ENCODE peak calls at places on chromosomes 16 and 17, in nine cellular contexts. Q, J, B, P, A, F, W, S and M are unnamed samples.
A peak's percentile ranks its signal among the peaks of the same experiment; 100 is the strongest.

GRCh38 chr17:691423-691822 is 23.2 kb downstream of the VPS53 start:
- DNase-seq in Q (no peak), B (no peak), J (no peak), S (no peak), F (no peak), A (no peak), P (no peak), W (no peak), M (no peak)

GRCh38 chr16:2751577-2752034 is 832 bp upstream of the SRRM2 start:
- DNase-seq in A (no peak), Q (no peak), S (no peak), F (no peak), P (peak; percentile 87), J (peak; percentile 55), W (no peak), B (no peak), M (peak; percentile 51)

GRCh38 chr17:1714488-1714979 is 4.4 kb upstream of the TLCD2 start:
- DNase-seq in F (peak; percentile 100), B (peak; percentile 95), Q (peak; percentile 92), J (peak; percentile 99), S (peak; percentile 99), W (no peak), P (peak; percentile 100), A (peak; percentile 96), M (peak; percentile 98)

GRCh38 chr16:50742521-50743150 is 750 bp downstream of the CYLD start:
- DNase-seq in B (no peak), S (peak; percentile 41), W (no peak), P (peak; percentile 11), J (no peak), F (peak; percentile 31), A (peak; percentile 60), Q (no peak), M (no peak)

GRCh38 chr16:50478021-50478772 is 70.0 kb upstream of the NKD1 start:
- DNase-seq in F (no peak), A (no peak), P (no peak), S (no peak), B (no peak), Q (no peak), J (peak; percentile 56), W (no peak), M (no peak)

GRCh38 chr17:45160505-45161287 is 979 bp upstream of the HEXIM2 start:
- DNase-seq in B (no peak), Q (peak; percentile 85), F (no peak), A (peak; percentile 95), S (peak; percentile 82), W (no peak), P (peak; percentile 95), J (peak; percentile 85), M (peak; percentile 87)

GRCh38 chr17:36629970-36630369 is 28.6 kb downstream of the MRM1 start:
- DNase-seq in J (no peak), W (no peak), P (no peak), A (no peak), S (no peak), F (no peak), Q (no peak), B (no peak), M (no peak)

GRCh38 chr16:27434141-27435051 is 32.4 kb downstream of the IL21R start:
- DNase-seq in B (no peak), W (no peak), F (no peak), P (no peak), Q (no peak), S (no peak), J (peak; percentile 48), A (no peak), M (peak; percentile 12)

GRCh38 chr16:932831-933330 is 37.9 kb downstream of the LMF1 start:
- DNase-seq in F (no peak), P (no peak), B (no peak), A (no peak), J (no peak), S (no peak), Q (no peak), W (no peak), M (no peak)

GRCh38 chr17:838486-838885 is 56.3 kb downstream of the MRM3 start:
- DNase-seq in Q (no peak), P (no peak), S (no peak), B (no peak), F (no peak), A (no peak), J (no peak), W (no peak), M (no peak)

GRCh38 chr17:9356488-9356911 is 219.1 kb downstream of the STX8 start:
- DNase-seq in P (no peak), Q (no peak), F (peak; percentile 47), A (peak; percentile 11), J (peak; percentile 65), B (no peak), S (no peak), W (no peak), M (no peak)

GRCh38 chr16:9499921-9500593 is 408.6 kb downstream of the HAPSTR1 start:
- DNase-seq in B (no peak), Q (peak; percentile 41), A (peak; percentile 81), P (no peak), S (no peak), J (peak; percentile 64), W (no peak), F (no peak), M (no peak)

GRCh38 chr17:69047368-69048263 is 13.1 kb downstream of the ABCA9 start:
- DNase-seq in P (peak; percentile 91), Q (no peak), B (no peak), A (no peak), J (peak; percentile 87), W (no peak), F (peak; percentile 62), S (peak; percentile 85), M (peak; percentile 92)

GRCh38 chr16:50207652-50208051 is 54.5 kb downstream of the TENT4B start:
- DNase-seq in Q (no peak), S (no peak), P (no peak), F (no peak), W (no peak), J (no peak), B (no peak), A (no peak), M (no peak)

GRCh38 chr17:47791025-47791424 is 30.6 kb downstream of the OSBPL7 start:
- DNase-seq in P (no peak), B (no peak), A (no peak), F (no peak), Q (no peak), W (no peak), S (no peak), J (no peak), M (no peak)

GRCh38 chr16:50209548-50210265 is 56.6 kb downstream of the TENT4B start:
- DNase-seq in A (peak; percentile 54), J (no peak), F (no peak), B (no peak), Q (no peak), P (peak; percentile 22), S (no peak), W (no peak), M (no peak)

GRCh38 chr17:82917656-82918345 is 78.0 kb upstream of the ZNF750 start:
- DNase-seq in B (no peak), S (peak; percentile 42), P (peak; percentile 55), Q (no peak), F (no peak), A (peak; percentile 30), W (no peak), J (no peak), M (no peak)

GRCh38 chr16:49939495-49939894 is 83.6 kb upstream of the ZNF423 start:
- DNase-seq in A (no peak), B (no peak), S (no peak), P (no peak), J (peak; percentile 12), F (no peak), W (no peak), Q (no peak), M (no peak)

GRCh38 chr16:2990891-2991290 is 10.6 kb upstream of the PKMYT1 start:
- DNase-seq in P (no peak), Q (no peak), F (no peak), W (no peak), A (no peak), J (no peak), B (no peak), S (no peak), M (no peak)

GRCh38 chr17:77854759-77855745 is 103.5 kb upstream of the TNRC6C start:
- DNase-seq in A (no peak), W (no peak), Q (no peak), S (no peak), J (no peak), F (no peak), B (no peak), P (no peak), M (no peak)

GRCh38 chr17:57420674-57421392 is 164.5 kb downstream of the MSI2 start:
- DNase-seq in W (no peak), Q (no peak), A (no peak), P (no peak), F (no peak), S (peak; percentile 22), J (no peak), B (no peak), M (no peak)

GRCh38 chr16:61595605-61596004 is 440.6 kb downstream of the CDH8 start:
- DNase-seq in B (no peak), W (no peak), Q (no peak), J (no peak), A (no peak), F (no peak), S (no peak), P (peak; percentile 5), M (no peak)

GRCh38 chr16:65725156-65725845 is 603.4 kb upstream of the CDH11 start:
- DNase-seq in F (no peak), B (no peak), P (no peak), S (no peak), W (no peak), J (no peak), Q (no peak), A (no peak), M (no peak)

GRCh38 chr17:41332239-41332638 is 16.7 kb upstream of the KRTAP17-1 start:
- DNase-seq in B (no peak), J (no peak), S (no peak), W (no peak), F (no peak), P (no peak), A (no peak), Q (no peak), M (no peak)

GRCh38 chr17:1870592-1870991 is 40.8 kb downstream of the RPA1 start:
- DNase-seq in Q (no peak), P (no peak), B (no peak), A (no peak), W (no peak), F (no peak), S (no peak), J (no peak), M (no peak)

GRCh38 chr16:5378531-5378930 is 280.9 kb upstream of the EEF2KMT start:
- DNase-seq in A (no peak), J (no peak), Q (no peak), P (no peak), F (no peak), W (no peak), B (no peak), S (no peak), M (no peak)

GRCh38 chr17:80441133-80441578 is 26.2 kb downstream of the ENDOV start:
- DNase-seq in J (no peak), S (peak; percentile 30), Q (peak; percentile 77), F (no peak), W (no peak), A (peak; percentile 92), P (peak; percentile 83), B (no peak), M (peak; percentile 67)

GRCh38 chr17:52762794-52763167 is 604.3 kb upstream of the CA10 start:
- DNase-seq in Q (no peak), B (no peak), A (no peak), J (no peak), F (no peak), W (no peak), P (no peak), S (no peak), M (no peak)

GRCh38 chr16:57859331-57859730 is 57.0 kb upstream of the KIFC3 start:
- DNase-seq in W (no peak), F (no peak), Q (peak; percentile 36), P (peak; percentile 60), J (no peak), S (no peak), B (no peak), A (peak; percentile 79), M (no peak)

GRCh38 chr17:59149841-59150511 is 5.0 kb downstream of the SKA2 start:
- DNase-seq in J (no peak), P (no peak), Q (no peak), A (no peak), W (no peak), S (no peak), B (no peak), F (no peak), M (no peak)

GRCh38 chr17:80559688-80560290 is 15.2 kb downstream of the RPTOR start:
- DNase-seq in S (no peak), F (no peak), P (no peak), W (no peak), J (no peak), Q (no peak), B (peak; percentile 59), A (no peak), M (peak; percentile 51)